ENCODE peak calls at places on chromosomes 6 and 20, in four cellular contexts. One of them, this sample, is unnamed.

GRCh38 chr6:52576392-52577021 is 353 bp downstream of the TRAM2 start:
- DNase-seq in right atrium auricular region: no peak
- DNase-seq in NCI-H2029: peak
- DNase-seq in right cardiac atrium: peak
- DNase-seq in this sample: peak

GRCh38 chr6:117573006-117573680 is 29.2 kb downstream of the GOPC start:
- DNase-seq in right atrium auricular region: no peak
- DNase-seq in NCI-H2029: no peak
- DNase-seq in right cardiac atrium: no peak
- DNase-seq in this sample: no peak

GRCh38 chr6:5782783-5783567 is 223.8 kb downstream of the NRN1 start:
- DNase-seq in right atrium auricular region: no peak
- DNase-seq in NCI-H2029: peak
- DNase-seq in right cardiac atrium: peak
- DNase-seq in this sample: peak

GRCh38 chr6:52877786-52878185 is 31.7 kb downstream of the GSTA3 start:
- DNase-seq in right atrium auricular region: no peak
- DNase-seq in NCI-H2029: no peak
- DNase-seq in right cardiac atrium: no peak
- DNase-seq in this sample: no peak

GRCh38 chr20:23152308-23152892 is 66.3 kb upstream of the CD93 start:
- DNase-seq in right atrium auricular region: peak
- DNase-seq in NCI-H2029: no peak
- DNase-seq in right cardiac atrium: peak
- DNase-seq in this sample: no peak

GRCh38 chr20:50624351-50625016 is 66.9 kb downstream of the RIPOR3 start:
- DNase-seq in right atrium auricular region: no peak
- DNase-seq in NCI-H2029: peak
- DNase-seq in right cardiac atrium: no peak
- DNase-seq in this sample: peak

GRCh38 chr6:394641-395289 is 3.2 kb downstream of the IRF4 start:
- DNase-seq in right atrium auricular region: no peak
- DNase-seq in NCI-H2029: no peak
- DNase-seq in right cardiac atrium: no peak
- DNase-seq in this sample: no peak

GRCh38 chr20:63167918-63168520 is 47.9 kb downstream of the YTHDF1 start:
- DNase-seq in right atrium auricular region: no peak
- DNase-seq in NCI-H2029: no peak
- DNase-seq in right cardiac atrium: no peak
- DNase-seq in this sample: peak

GRCh38 chr6:15148356-15149058 is 97.4 kb upstream of the JARID2 start:
- DNase-seq in right atrium auricular region: no peak
- DNase-seq in NCI-H2029: no peak
- DNase-seq in right cardiac atrium: no peak
- DNase-seq in this sample: no peak

GRCh38 chr6:2630891-2631458 is 119.7 kb downstream of the MYLK4 start:
- DNase-seq in right atrium auricular region: no peak
- DNase-seq in NCI-H2029: no peak
- DNase-seq in right cardiac atrium: no peak
- DNase-seq in this sample: no peak

GRCh38 chr6:138188278-138188923 is 26.7 kb downstream of the ARFGEF3 start:
- DNase-seq in right atrium auricular region: no peak
- DNase-seq in NCI-H2029: no peak
- DNase-seq in right cardiac atrium: no peak
- DNase-seq in this sample: no peak

GRCh38 chr6:113994934-113995342 is 24.0 kb upstream of the HDAC2 start:
- DNase-seq in right atrium auricular region: no peak
- DNase-seq in NCI-H2029: peak
- DNase-seq in right cardiac atrium: no peak
- DNase-seq in this sample: peak

GRCh38 chr20:46212252-46212651 is 94.1 kb downstream of the CD40 start:
- DNase-seq in right atrium auricular region: no peak
- DNase-seq in NCI-H2029: no peak
- DNase-seq in right cardiac atrium: no peak
- DNase-seq in this sample: no peak

GRCh38 chr6:34955447-34955846 is 66.4 kb downstream of the ANKS1A start:
- DNase-seq in right atrium auricular region: no peak
- DNase-seq in NCI-H2029: no peak
- DNase-seq in right cardiac atrium: no peak
- DNase-seq in this sample: no peak

GRCh38 chr20:17611290-17611539 is 41.3 kb downstream of the DSTN start:
- DNase-seq in right atrium auricular region: no peak
- DNase-seq in NCI-H2029: no peak
- DNase-seq in right cardiac atrium: no peak
- DNase-seq in this sample: no peak

GRCh38 chr6:152099816-152100618 is 292.5 kb downstream of the ESR1 start:
- DNase-seq in right atrium auricular region: peak
- DNase-seq in NCI-H2029: no peak
- DNase-seq in right cardiac atrium: peak
- DNase-seq in this sample: no peak

GRCh38 chr20:6299451-6299850 is 176.6 kb upstream of the FERMT1 start:
- DNase-seq in right atrium auricular region: no peak
- DNase-seq in NCI-H2029: no peak
- DNase-seq in right cardiac atrium: no peak
- DNase-seq in this sample: no peak

GRCh38 chr6:42933195-42933594 is 3.9 kb downstream of the CNPY3 start:
- DNase-seq in right atrium auricular region: no peak
- DNase-seq in NCI-H2029: no peak
- DNase-seq in right cardiac atrium: no peak
- DNase-seq in this sample: no peak

GRCh38 chr20:51484141-51484815 is 58.2 kb downstream of the NFATC2 start:
- DNase-seq in right atrium auricular region: no peak
- DNase-seq in NCI-H2029: no peak
- DNase-seq in right cardiac atrium: no peak
- DNase-seq in this sample: no peak

GRCh38 chr6:148367418-148368024 is 24.9 kb downstream of the SASH1 start:
- DNase-seq in right atrium auricular region: peak
- DNase-seq in NCI-H2029: no peak
- DNase-seq in right cardiac atrium: peak
- DNase-seq in this sample: no peak

GRCh38 chr20:5714261-5715041 is 35.8 kb upstream of the SHLD1 start:
- DNase-seq in right atrium auricular region: no peak
- DNase-seq in NCI-H2029: peak
- DNase-seq in right cardiac atrium: no peak
- DNase-seq in this sample: peak

GRCh38 chr6:44053760-44054556 is 73.3 kb downstream of the MRPL14 start:
- DNase-seq in right atrium auricular region: no peak
- DNase-seq in NCI-H2029: no peak
- DNase-seq in right cardiac atrium: peak
- DNase-seq in this sample: no peak